ENCODE peak calls at places on chromosomes 11 and 22, in four cellular contexts. T, Y, X and Q are unnamed samples.

GRCh38 chr22:17228725-17229126 is 9.5 kb upstream of the ADA2 start:
- DNase-seq in T (no peak), Y (no peak), X (no peak), Q (no peak)

GRCh38 chr11:13434247-13435205 is 28.5 kb downstream of the BTBD10 start:
- DNase-seq in T (no peak), Y (peak; percentile 73), X (no peak), Q (no peak)

GRCh38 chr11:78062671-78063070 is 990 bp upstream of the THRSP start:
- DNase-seq in T (no peak), Y (no peak), X (no peak), Q (no peak)

GRCh38 chr11:58058276-58059010 is 27.7 kb downstream of the OR6Q1 start:
- DNase-seq in T (no peak), Y (no peak), X (peak; percentile 15), Q (no peak)

GRCh38 chr11:27420722-27421572 is 51.6 kb downstream of the LGR4 start:
- DNase-seq in T (no peak), Y (no peak), X (peak; percentile 29), Q (no peak)

GRCh38 chr11:104705475-104706195 is 192.6 kb downstream of the CASP12 start:
- DNase-seq in T (peak; percentile 63), Y (no peak), X (peak; percentile 22), Q (peak; percentile 69)

GRCh38 chr11:12263141-12263693 is 114.2 kb upstream of the PARVA start:
- DNase-seq in T (no peak), Y (no peak), X (no peak), Q (no peak)

GRCh38 chr11:34266090-34266912 is 91.5 kb downstream of the ABTB2 start:
- DNase-seq in T (no peak), Y (no peak), X (peak; percentile 88), Q (no peak)